ENCODE peak calls at places on chromosome 2, in seven cellular contexts. Q is A549, E is Peyer's patch, Z is suprapubic skin, G is stomach, J is body of pancreas, F is sigmoid colon. L is an unnamed sample.

GRCh38 chr2:153971250-153971649 is 99.5 kb downstream of the GALNT13 start:
- DNase-seq in F (no peak), Z (no peak), E (no peak), J (no peak), G (no peak), Q (no peak), L (no peak)

GRCh38 chr2:181680055-181680936 is at the start of gene NEUROD1:
- DNase-seq in G (no peak), J (no peak), Q (no peak), E (no peak), F (no peak), Z (no peak), L (no peak)

GRCh38 chr2:200050921-200051620 is 95.7 kb downstream of the MAIP1 start:
- DNase-seq in Q (no peak), G (no peak), Z (no peak), J (no peak), F (no peak), E (no peak), L (no peak)

GRCh38 chr2:7598402-7598801 is 681.2 kb downstream of the RNF144A start:
- DNase-seq in F (no peak), Z (no peak), G (no peak), E (no peak), Q (no peak), J (no peak), L (no peak)

GRCh38 chr2:100610381-100610831 is 47.6 kb downstream of the PDCL3 start:
- DNase-seq in Z (no peak), J (peak), E (peak), F (peak), Q (peak), G (peak), L (peak)

GRCh38 chr2:157820202-157820601 is 55.9 kb downstream of the ACVR1 start:
- DNase-seq in J (no peak), F (no peak), G (no peak), E (no peak), Z (no peak), Q (no peak), L (no peak)

GRCh38 chr2:234606906-234607305 is 110.0 kb upstream of the ARL4C start:
- DNase-seq in Q (no peak), J (no peak), Z (no peak), E (no peak), G (no peak), F (no peak), L (no peak)

GRCh38 chr2:68832161-68832869 is 38.9 kb downstream of the BMP10 start:
- DNase-seq in Q (no peak), J (peak), G (no peak), F (peak), Z (peak), E (peak), L (peak)

GRCh38 chr2:188628989-188629889 is 337.6 kb downstream of the GULP1 start:
- DNase-seq in F (no peak), Q (peak), G (no peak), Z (no peak), J (no peak), E (no peak), L (no peak)

GRCh38 chr2:105470979-105471378 is 72.1 kb upstream of the FHL2 start:
- DNase-seq in J (no peak), F (no peak), Z (no peak), G (no peak), Q (no peak), E (no peak), L (no peak)

GRCh38 chr2:111235192-111235591 is 114.5 kb downstream of the BCL2L11 start:
- DNase-seq in E (no peak), Z (no peak), Q (no peak), G (no peak), J (no peak), F (no peak), L (no peak)
- TF ChIP-seq POLR2A in E (no peak), Z (no peak), Q (no peak), G (no peak), J (no peak), F (no peak), L (no peak)

DNA sequence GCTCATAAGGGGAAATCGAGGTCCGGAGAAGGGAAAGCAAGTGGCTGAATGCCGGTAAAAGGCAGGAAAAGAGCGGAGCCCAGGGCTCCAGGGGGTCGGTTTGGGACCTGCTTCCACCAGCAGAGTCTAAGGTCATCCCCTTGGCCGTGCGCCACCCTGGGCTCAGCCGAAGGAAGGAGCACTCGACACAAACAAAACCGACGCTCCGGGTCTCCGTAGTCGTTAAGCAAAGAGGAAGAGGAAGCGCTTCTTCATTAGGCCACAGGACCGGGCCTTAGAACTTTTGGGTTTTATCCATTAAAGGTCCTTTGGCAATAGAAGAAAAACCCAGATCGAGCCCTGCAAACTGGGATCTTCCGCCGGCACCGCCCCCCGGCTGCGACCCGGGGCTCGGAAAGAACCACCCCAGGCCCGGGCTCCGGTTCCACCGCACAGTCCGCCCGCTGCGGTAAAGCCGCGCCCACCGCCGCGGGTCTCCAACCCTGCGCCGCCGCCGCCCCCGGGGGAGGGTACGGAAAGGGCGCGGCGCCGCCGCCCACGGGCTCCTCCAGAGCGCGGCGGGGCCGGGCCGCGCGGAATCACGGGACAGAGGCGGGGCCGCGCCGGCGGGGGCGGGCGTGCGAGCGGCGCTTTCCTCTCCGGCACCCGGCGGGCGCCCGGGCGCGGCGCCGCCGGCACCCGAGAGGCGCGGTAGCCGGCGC is at the start of gene TTL:
- DNase-seq in G (peak), E (peak), Z (peak), Q (peak), J (peak), F (peak), L (peak)
- TF ChIP-seq POLR2A in G (no peak), E (peak), Z (no peak), Q (peak), J (no peak), F (no peak), L (peak)

GRCh38 chr2:119366649-119367471 is at the start of the genes C2orf76 and DBI:
- DNase-seq in E (peak), J (peak), F (peak), Z (peak), Q (peak), G (peak), L (peak)

GRCh38 chr2:119365436-119365835 is 1.2 kb downstream of the C2orf76 start:
- DNase-seq in J (no peak), Z (no peak), F (no peak), E (no peak), G (no peak), Q (no peak), L (no peak)

GRCh38 chr2:119366161-119366648 is 429 bp downstream of the C2orf76 start:
- DNase-seq in F (peak), J (no peak), Z (no peak), G (no peak), E (no peak), Q (no peak), L (peak)

GRCh38 chr2:119369845-119370244 is 3.1 kb downstream of the DBI start:
- DNase-seq in J (no peak), F (no peak), G (no peak), Z (no peak), Q (no peak), E (no peak), L (no peak)

GRCh38 chr2:119367472-119368099 is 809 bp downstream of the DBI start:
- DNase-seq in J (peak), E (peak), F (peak), Q (peak), Z (peak), G (peak), L (peak)
- TF ChIP-seq POLR2A in J (no peak), E (no peak), F (no peak), Q (no peak), Z (no peak), G (no peak), L (no peak)

DNA sequence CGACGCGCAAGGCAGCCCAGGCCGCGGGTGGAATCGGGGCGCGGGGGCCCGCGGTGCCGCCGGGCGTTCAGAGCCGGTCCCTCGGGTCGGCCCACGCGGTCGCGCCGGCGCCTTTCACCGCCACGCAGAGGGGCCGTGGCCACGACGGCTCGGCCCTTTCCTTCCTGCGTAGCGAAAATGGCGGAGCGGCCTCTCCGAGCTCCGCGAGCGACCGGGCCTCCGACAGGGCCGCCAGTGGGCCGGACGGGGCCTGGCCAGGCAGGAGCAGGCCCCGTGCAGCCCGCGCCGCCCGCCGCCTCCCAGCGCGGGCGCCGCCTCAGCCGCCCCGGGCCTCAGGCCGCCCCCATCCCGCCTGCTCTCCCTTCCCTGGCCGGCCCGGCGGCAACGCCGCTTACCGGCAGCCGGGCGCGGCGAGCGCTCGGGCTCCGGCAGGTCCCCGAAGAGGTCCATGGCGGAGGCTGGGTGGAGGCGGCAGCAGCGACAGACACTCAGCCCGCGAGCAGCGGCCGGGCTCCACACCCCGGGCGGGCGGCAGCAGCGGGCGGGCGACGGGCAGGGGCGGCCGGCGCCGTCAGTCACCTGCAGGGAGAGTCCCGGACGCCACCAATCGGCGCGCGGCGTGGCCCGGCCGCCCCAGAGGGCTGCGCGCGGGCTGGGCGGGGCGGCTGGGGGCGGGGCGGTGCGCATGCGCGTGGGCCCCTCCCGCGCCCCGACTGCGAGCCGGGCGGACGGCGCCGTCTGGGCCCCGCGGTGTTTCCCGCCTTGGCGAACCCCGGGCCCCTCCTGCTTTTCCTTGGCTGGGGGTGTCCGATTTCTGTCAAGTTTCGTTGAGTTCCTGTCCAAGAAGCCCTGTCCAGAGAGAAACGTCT is at the start of gene ILKAP:
- DNase-seq in Q (peak), Z (peak), F (peak), G (peak), E (peak), J (peak), L (peak)
- TF ChIP-seq POLR2A in Q (peak), Z (peak), F (peak), G (no peak), E (peak), J (peak), L (peak)

GRCh38 chr2:46162329-46162870 is 134.8 kb upstream of the EPAS1 start:
- DNase-seq in E (no peak), G (no peak), Z (no peak), F (no peak), Q (no peak), J (no peak), L (no peak)

GRCh38 chr2:46163804-46164569 is 133.2 kb upstream of the EPAS1 start:
- DNase-seq in Q (peak), E (no peak), J (no peak), F (no peak), G (no peak), Z (no peak), L (no peak)

GRCh38 chr2:46163031-46163430 is 134.2 kb upstream of the EPAS1 start:
- DNase-seq in J (no peak), E (no peak), F (no peak), Z (no peak), Q (no peak), G (no peak), L (no peak)

GRCh38 chr2:46165916-46166315 is 131.3 kb upstream of the EPAS1 start:
- DNase-seq in F (no peak), G (no peak), Z (no peak), E (no peak), Q (no peak), J (no peak), L (no peak)

GRCh38 chr2:46164581-46165301 is 132.5 kb upstream of the EPAS1 start:
- DNase-seq in G (peak), E (peak), F (peak), Z (peak), J (peak), Q (peak), L (no peak)
- TF ChIP-seq POLR2A in G (no peak), E (no peak), F (no peak), Z (no peak), J (no peak), Q (no peak), L (no peak)

DNA sequence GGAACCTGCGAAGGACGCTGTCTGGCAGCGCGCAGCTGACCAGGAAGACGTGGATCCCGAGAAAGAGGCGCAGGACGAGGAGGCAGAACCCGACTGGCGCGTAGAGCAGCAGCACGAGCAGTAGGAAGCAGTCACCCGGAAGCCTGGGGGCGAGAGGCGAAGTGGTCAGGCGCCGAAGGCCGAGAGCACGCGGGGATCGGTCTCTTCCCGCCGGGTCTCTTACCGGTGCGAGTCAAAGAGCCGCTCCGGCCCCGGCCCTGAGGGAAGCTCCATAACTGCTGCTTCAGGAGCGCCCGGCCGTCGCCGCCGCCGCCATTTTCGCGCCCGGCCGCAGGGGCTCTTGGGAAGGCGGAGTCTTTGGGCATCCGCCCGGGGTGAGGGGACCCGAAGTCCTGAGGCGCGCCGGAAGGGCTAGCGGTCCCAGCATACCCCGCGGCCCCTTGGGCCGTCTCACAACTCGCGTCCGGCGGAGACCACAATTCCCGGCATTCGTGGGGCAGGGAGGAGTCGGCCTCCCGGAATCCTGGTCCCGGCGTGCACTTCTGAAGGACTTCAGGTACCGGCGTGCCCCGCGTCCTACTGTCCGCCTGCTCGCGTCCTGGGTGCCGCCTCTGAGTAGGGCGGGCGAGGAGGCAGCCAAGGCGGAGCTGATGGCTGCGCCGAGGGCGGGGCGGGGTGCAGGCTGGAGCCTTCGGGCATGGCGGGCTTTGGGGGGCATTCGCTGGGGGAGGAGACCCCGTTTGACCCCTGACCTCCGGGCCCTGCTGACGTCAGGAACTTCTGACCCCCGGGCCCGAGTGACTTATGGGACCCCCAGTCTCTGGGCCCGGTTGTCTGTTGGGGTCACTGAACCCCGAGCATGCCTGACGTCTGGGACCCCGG is at the start of the genes AUP1 and HTRA2:
- DNase-seq in G (peak), Z (peak), F (peak), Q (peak), J (peak), E (peak), L (peak)
- TF ChIP-seq POLR2A in G (no peak), Z (peak), F (peak), Q (peak), J (peak), E (peak), L (peak)

GRCh38 chr2:176001903-176002683 is at the start of gene LNPK:
- DNase-seq in E (peak), G (peak), F (peak), J (peak), Q (peak), Z (peak), L (peak)
- TF ChIP-seq POLR2A in E (peak), G (no peak), F (peak), J (peak), Q (peak), Z (peak), L (peak)